ENCODE peak calls at places on chromosomes 5 and 9, in eight cellular contexts. One of them, this sample, is unnamed.

GRCh38 chr5:180495292-180495691 is 1.1 kb downstream of the CNOT6 start:
- DNase-seq in transverse colon: no peak
- DNase-seq in heart left ventricle: no peak
- DNase-seq in breast epithelium: no peak
- DNase-seq in mesendoderm: peak; percentile 43
- DNase-seq in lower lobe of right lung: no peak
- DNase-seq in neural progenitor cell: peak; percentile 25
- DNase-seq in SK-N-SH: no peak
- DNase-seq in this sample: no peak

GRCh38 chr9:87968155-87968554 is 6.2 kb downstream of the CDK20 start:
- DNase-seq in heart left ventricle: no peak
- DNase-seq in lower lobe of right lung: no peak
- DNase-seq in breast epithelium: no peak
- DNase-seq in neural progenitor cell: no peak
- DNase-seq in SK-N-SH: no peak
- DNase-seq in transverse colon: no peak
- DNase-seq in mesendoderm: no peak
- DNase-seq in this sample: no peak

GRCh38 chr9:30172206-30172605 is 2212.2 kb upstream of the ACO1 start:
- DNase-seq in breast epithelium: no peak
- DNase-seq in lower lobe of right lung: no peak
- DNase-seq in neural progenitor cell: no peak
- DNase-seq in SK-N-SH: no peak
- DNase-seq in mesendoderm: no peak
- DNase-seq in heart left ventricle: no peak
- DNase-seq in transverse colon: no peak
- DNase-seq in this sample: no peak

GRCh38 chr5:149224282-149224681 is 47.4 kb upstream of the AFAP1L1 start:
- DNase-seq in transverse colon: no peak
- DNase-seq in breast epithelium: no peak
- DNase-seq in heart left ventricle: peak; percentile 81
- DNase-seq in SK-N-SH: no peak
- DNase-seq in lower lobe of right lung: no peak
- DNase-seq in mesendoderm: no peak
- DNase-seq in neural progenitor cell: no peak
- DNase-seq in this sample: peak; percentile 75

GRCh38 chr9:78972303-78973002 is 599.3 kb upstream of the TLE4 start:
- DNase-seq in neural progenitor cell: no peak
- DNase-seq in lower lobe of right lung: no peak
- DNase-seq in mesendoderm: peak; percentile 9
- DNase-seq in heart left ventricle: no peak
- DNase-seq in breast epithelium: no peak
- DNase-seq in transverse colon: no peak
- DNase-seq in SK-N-SH: no peak
- DNase-seq in this sample: no peak

GRCh38 chr5:147849226-147849625 is 17.8 kb upstream of the SPINK1 start:
- DNase-seq in lower lobe of right lung: no peak
- DNase-seq in heart left ventricle: no peak
- DNase-seq in transverse colon: no peak
- DNase-seq in neural progenitor cell: no peak
- DNase-seq in breast epithelium: no peak
- DNase-seq in mesendoderm: no peak
- DNase-seq in SK-N-SH: no peak
- DNase-seq in this sample: no peak

GRCh38 chr9:114282926-114283325 is 40.0 kb upstream of the ORM1 start:
- DNase-seq in breast epithelium: no peak
- DNase-seq in mesendoderm: peak; percentile 51
- DNase-seq in transverse colon: no peak
- DNase-seq in SK-N-SH: peak; percentile 76
- DNase-seq in lower lobe of right lung: peak; percentile 6
- DNase-seq in heart left ventricle: peak; percentile 17
- DNase-seq in neural progenitor cell: no peak
- DNase-seq in this sample: peak; percentile 1

GRCh38 chr5:133086366-133086875 is 34.6 kb downstream of the HSPA4 start:
- DNase-seq in mesendoderm: no peak
- DNase-seq in SK-N-SH: no peak
- DNase-seq in breast epithelium: no peak
- DNase-seq in lower lobe of right lung: no peak
- DNase-seq in transverse colon: no peak
- DNase-seq in heart left ventricle: no peak
- DNase-seq in neural progenitor cell: no peak
- DNase-seq in this sample: no peak

GRCh38 chr9:105967798-105968197 is 273.5 kb downstream of the TMEM38B start:
- DNase-seq in transverse colon: no peak
- DNase-seq in SK-N-SH: no peak
- DNase-seq in neural progenitor cell: no peak
- DNase-seq in mesendoderm: no peak
- DNase-seq in breast epithelium: no peak
- DNase-seq in lower lobe of right lung: no peak
- DNase-seq in heart left ventricle: no peak
- DNase-seq in this sample: no peak

GRCh38 chr5:68433921-68434879 is 218.6 kb downstream of the PIK3R1 start:
- DNase-seq in SK-N-SH: no peak
- DNase-seq in lower lobe of right lung: peak; percentile 86
- DNase-seq in neural progenitor cell: no peak
- DNase-seq in mesendoderm: peak; percentile 71
- DNase-seq in heart left ventricle: peak; percentile 96
- DNase-seq in transverse colon: peak; percentile 71
- DNase-seq in breast epithelium: peak; percentile 97
- DNase-seq in this sample: peak; percentile 79

GRCh38 chr5:143051244-143052058 is 281.3 kb downstream of the ARHGAP26 start:
- DNase-seq in lower lobe of right lung: no peak
- DNase-seq in heart left ventricle: no peak
- DNase-seq in mesendoderm: peak; percentile 38
- DNase-seq in breast epithelium: no peak
- DNase-seq in SK-N-SH: no peak
- DNase-seq in transverse colon: no peak
- DNase-seq in neural progenitor cell: no peak
- DNase-seq in this sample: no peak

GRCh38 chr9:79026311-79026710 is 545.5 kb upstream of the TLE4 start:
- DNase-seq in heart left ventricle: no peak
- DNase-seq in lower lobe of right lung: no peak
- DNase-seq in transverse colon: no peak
- DNase-seq in SK-N-SH: no peak
- DNase-seq in mesendoderm: no peak
- DNase-seq in neural progenitor cell: no peak
- DNase-seq in breast epithelium: no peak
- DNase-seq in this sample: no peak

GRCh38 chr5:111853748-111854147 is 96.8 kb upstream of the NREP start:
- DNase-seq in mesendoderm: no peak
- DNase-seq in SK-N-SH: no peak
- DNase-seq in neural progenitor cell: no peak
- DNase-seq in transverse colon: no peak
- DNase-seq in breast epithelium: no peak
- DNase-seq in heart left ventricle: peak; percentile 26
- DNase-seq in lower lobe of right lung: no peak
- DNase-seq in this sample: no peak

GRCh38 chr5:122478741-122479459 is 166.9 kb downstream of the SNCAIP start:
- DNase-seq in lower lobe of right lung: no peak
- DNase-seq in transverse colon: no peak
- DNase-seq in heart left ventricle: no peak
- DNase-seq in mesendoderm: no peak
- DNase-seq in SK-N-SH: no peak
- DNase-seq in breast epithelium: no peak
- DNase-seq in neural progenitor cell: no peak
- DNase-seq in this sample: no peak

GRCh38 chr9:32550046-32550608 is 2.0 kb upstream of the SMIM27 start:
- DNase-seq in breast epithelium: no peak
- DNase-seq in SK-N-SH: peak; percentile 44
- DNase-seq in transverse colon: no peak
- DNase-seq in mesendoderm: peak; percentile 58
- DNase-seq in heart left ventricle: no peak
- DNase-seq in lower lobe of right lung: no peak
- DNase-seq in neural progenitor cell: peak; percentile 33
- DNase-seq in this sample: no peak

GRCh38 chr5:150211156-150212030 is 21.5 kb downstream of the SLC6A7 start:
- DNase-seq in mesendoderm: peak; percentile 86
- DNase-seq in lower lobe of right lung: no peak
- DNase-seq in SK-N-SH: no peak
- DNase-seq in heart left ventricle: no peak
- DNase-seq in breast epithelium: no peak
- DNase-seq in transverse colon: peak; percentile 73
- DNase-seq in neural progenitor cell: no peak
- DNase-seq in this sample: no peak

GRCh38 chr5:181204561-181205401 is at the start of gene TRIM7:
- DNase-seq in breast epithelium: no peak
- DNase-seq in heart left ventricle: peak; percentile 79
- DNase-seq in SK-N-SH: peak; percentile 72
- DNase-seq in neural progenitor cell: peak; percentile 64
- DNase-seq in transverse colon: peak; percentile 65
- DNase-seq in lower lobe of right lung: peak; percentile 74
- DNase-seq in mesendoderm: no peak
- DNase-seq in this sample: peak; percentile 69

GRCh38 chr5:124206540-124206939 is 539.9 kb downstream of the ZNF608 start:
- DNase-seq in mesendoderm: no peak
- DNase-seq in lower lobe of right lung: no peak
- DNase-seq in breast epithelium: no peak
- DNase-seq in neural progenitor cell: no peak
- DNase-seq in heart left ventricle: no peak
- DNase-seq in SK-N-SH: no peak
- DNase-seq in transverse colon: no peak
- DNase-seq in this sample: no peak

GRCh38 chr5:112417931-112418358 is 1.1 kb downstream of the EPB41L4A start:
- DNase-seq in lower lobe of right lung: peak; percentile 65
- DNase-seq in transverse colon: peak; percentile 50
- DNase-seq in breast epithelium: peak; percentile 17
- DNase-seq in mesendoderm: peak; percentile 64
- DNase-seq in neural progenitor cell: peak; percentile 52
- DNase-seq in SK-N-SH: peak; percentile 28
- DNase-seq in heart left ventricle: peak; percentile 63
- DNase-seq in this sample: peak; percentile 71

GRCh38 chr9:18923167-18923566 is 109.8 kb downstream of the SAXO1 start:
- DNase-seq in neural progenitor cell: no peak
- DNase-seq in lower lobe of right lung: no peak
- DNase-seq in mesendoderm: no peak
- DNase-seq in SK-N-SH: no peak
- DNase-seq in heart left ventricle: no peak
- DNase-seq in breast epithelium: no peak
- DNase-seq in transverse colon: no peak
- DNase-seq in this sample: no peak

GRCh38 chr9:134571326-134571871 is 70.2 kb upstream of the COL5A1 start:
- DNase-seq in heart left ventricle: no peak
- DNase-seq in breast epithelium: no peak
- DNase-seq in transverse colon: no peak
- DNase-seq in mesendoderm: no peak
- DNase-seq in neural progenitor cell: no peak
- DNase-seq in SK-N-SH: no peak
- DNase-seq in lower lobe of right lung: no peak
- DNase-seq in this sample: peak; percentile 2

GRCh38 chr9:98146101-98146991 is 27.3 kb upstream of the TRIM14 start:
- DNase-seq in breast epithelium: peak; percentile 97
- DNase-seq in transverse colon: peak; percentile 91
- DNase-seq in lower lobe of right lung: peak; percentile 96
- DNase-seq in heart left ventricle: no peak
- DNase-seq in neural progenitor cell: peak; percentile 20
- DNase-seq in mesendoderm: peak; percentile 70
- DNase-seq in SK-N-SH: peak; percentile 75
- DNase-seq in this sample: peak; percentile 29

GRCh38 chr9:92059045-92059444 is 56.2 kb downstream of the SPTLC1 start:
- DNase-seq in mesendoderm: no peak
- DNase-seq in neural progenitor cell: peak; percentile 83
- DNase-seq in breast epithelium: no peak
- DNase-seq in transverse colon: no peak
- DNase-seq in SK-N-SH: no peak
- DNase-seq in heart left ventricle: no peak
- DNase-seq in lower lobe of right lung: no peak
- DNase-seq in this sample: no peak

GRCh38 chr5:123929055-123929474 is 417.1 kb downstream of the CSNK1G3 start:
- DNase-seq in breast epithelium: no peak
- DNase-seq in mesendoderm: no peak
- DNase-seq in heart left ventricle: no peak
- DNase-seq in neural progenitor cell: no peak
- DNase-seq in transverse colon: no peak
- DNase-seq in lower lobe of right lung: no peak
- DNase-seq in SK-N-SH: no peak
- DNase-seq in this sample: no peak

DNA sequence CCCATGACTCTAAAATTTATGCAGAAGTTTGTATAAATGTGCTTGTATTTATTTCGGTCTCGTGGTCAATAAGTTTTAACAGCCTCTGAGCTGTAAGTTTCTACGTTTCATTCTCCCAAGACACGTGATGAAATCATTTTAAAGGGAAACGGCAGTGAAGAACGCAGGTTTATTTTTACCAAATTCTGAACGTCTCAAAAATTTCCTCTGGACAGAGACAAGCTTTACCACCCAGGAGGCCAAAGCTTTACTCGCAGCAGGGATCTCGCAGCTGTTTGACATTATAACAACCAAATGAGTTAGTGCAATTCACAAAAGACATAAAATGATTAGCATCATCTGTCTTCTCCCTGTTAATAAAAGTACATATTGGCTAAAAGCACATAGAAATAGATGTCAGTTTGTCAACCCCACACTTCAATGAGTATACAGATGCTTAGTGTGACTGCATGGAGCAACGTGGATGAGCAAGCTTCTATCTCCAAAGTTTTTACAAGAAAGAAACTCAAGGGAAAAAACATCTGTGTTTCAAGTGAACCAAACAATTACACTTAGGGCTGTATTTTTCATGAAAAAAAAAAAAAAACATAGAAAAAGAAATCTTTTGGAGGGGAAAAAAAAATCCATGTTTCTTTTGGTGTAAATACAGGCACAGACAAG is 2.5 kb downstream of the SEMA5A start:
- DNase-seq in breast epithelium: no peak
- DNase-seq in lower lobe of right lung: no peak
- DNase-seq in mesendoderm: no peak
- DNase-seq in SK-N-SH: no peak
- DNase-seq in neural progenitor cell: no peak
- DNase-seq in transverse colon: no peak
- DNase-seq in heart left ventricle: no peak
- DNase-seq in this sample: no peak
- H3K27ac ChIP-seq in breast epithelium: peak overlapping the region; percentile 74
- H3K27ac ChIP-seq in lower lobe of right lung: no peak overlapping the region
- H3K27ac ChIP-seq in mesendoderm: no peak overlapping the region
- H3K27ac ChIP-seq in SK-N-SH: peak overlapping the region; percentile 34
- H3K27ac ChIP-seq in neural progenitor cell: no peak overlapping the region
- H3K27ac ChIP-seq in transverse colon: peak overlapping the region; percentile 92
- H3K27ac ChIP-seq in heart left ventricle: peak overlapping the region; percentile 94
- H3K27ac ChIP-seq in this sample: peak overlapping the region; percentile 91

GRCh38 chr5:14191325-14191724 is 48.2 kb downstream of the TRIO start:
- DNase-seq in mesendoderm: no peak
- DNase-seq in lower lobe of right lung: no peak
- DNase-seq in transverse colon: no peak
- DNase-seq in SK-N-SH: no peak
- DNase-seq in heart left ventricle: no peak
- DNase-seq in neural progenitor cell: no peak
- DNase-seq in breast epithelium: no peak
- DNase-seq in this sample: no peak
- H3K4me3 ChIP-seq in mesendoderm: no peak overlapping the region
- H3K4me3 ChIP-seq in lower lobe of right lung: no peak overlapping the region
- H3K4me3 ChIP-seq in transverse colon: no peak overlapping the region
- H3K4me3 ChIP-seq in SK-N-SH: peak overlapping the region; percentile 37
- H3K4me3 ChIP-seq in heart left ventricle: no peak overlapping the region
- H3K4me3 ChIP-seq in neural progenitor cell: no peak overlapping the region
- H3K4me3 ChIP-seq in breast epithelium: no peak overlapping the region
- H3K4me3 ChIP-seq in this sample: no peak overlapping the region

GRCh38 chr5:140299056-140299455 is 3.8 kb downstream of the PFDN1 start:
- DNase-seq in mesendoderm: no peak
- DNase-seq in breast epithelium: no peak
- DNase-seq in transverse colon: no peak
- DNase-seq in heart left ventricle: no peak
- DNase-seq in neural progenitor cell: no peak
- DNase-seq in SK-N-SH: no peak
- DNase-seq in lower lobe of right lung: no peak
- DNase-seq in this sample: no peak
- H3K4me1 ChIP-seq in mesendoderm: no peaks in the 10 kb centered on the region
- H3K4me1 ChIP-seq in breast epithelium: peaks cover 5% of the 10 kb centered on the region
- H3K4me1 ChIP-seq in transverse colon: peaks cover 60% of the 10 kb centered on the region
- H3K4me1 ChIP-seq in heart left ventricle: peaks cover 19% of the 10 kb centered on the region
- H3K4me1 ChIP-seq in neural progenitor cell: peaks cover 13% of the 10 kb centered on the region
- H3K4me1 ChIP-seq in SK-N-SH: peaks cover 5% of the 10 kb centered on the region
- H3K4me1 ChIP-seq in lower lobe of right lung: peaks cover 67% of the 10 kb centered on the region
- H3K4me1 ChIP-seq in this sample: peaks cover 95% of the 10 kb centered on the region

GRCh38 chr5:52853573-52854163 is 66.0 kb downstream of the ITGA1 start:
- DNase-seq in heart left ventricle: no peak
- DNase-seq in neural progenitor cell: no peak
- DNase-seq in lower lobe of right lung: no peak
- DNase-seq in mesendoderm: no peak
- DNase-seq in SK-N-SH: peak; percentile 10
- DNase-seq in breast epithelium: no peak
- DNase-seq in transverse colon: no peak
- DNase-seq in this sample: no peak
- H3K27ac ChIP-seq in heart left ventricle: no peak overlapping the region
- H3K27ac ChIP-seq in neural progenitor cell: no peak overlapping the region
- H3K27ac ChIP-seq in lower lobe of right lung: no peak overlapping the region
- H3K27ac ChIP-seq in mesendoderm: no peak overlapping the region
- H3K27ac ChIP-seq in SK-N-SH: peak overlapping the region; percentile 84
- H3K27ac ChIP-seq in breast epithelium: no peak overlapping the region
- H3K27ac ChIP-seq in transverse colon: peak overlapping the region; percentile 52
- H3K27ac ChIP-seq in this sample: no peak overlapping the region